ENCODE peak calls at places on chromosomes 4 and X, in six cellular contexts. M is RWPE1; K is vagina; R is CD8-positive, alpha-beta memory T cell; E is tibial nerve; U is PC-3. O is an unnamed sample.

GRCh38 chr4:122652379-122652778 is 31.5 kb upstream of the IL21 start:
- DNase-seq in R (peak), K (no peak), M (peak), E (peak), U (peak), O (no peak)

GRCh38 chr4:141746026-141746425 is 109.6 kb downstream of the IL15 start:
- DNase-seq in K (no peak), M (no peak), R (no peak), U (peak), E (no peak), O (no peak)

GRCh38 chr4:1539132-1539755 is 133.0 kb upstream of the NKX1-1 start:
- DNase-seq in M (no peak), R (no peak), K (no peak), U (no peak), E (no peak), O (no peak)

GRCh38 chr4:158327525-158327924 is 117.2 kb downstream of the TMEM144 start:
- DNase-seq in E (no peak), M (no peak), R (no peak), K (no peak), U (no peak), O (no peak)

GRCh38 chr4:98558366-98558765 is 100.0 kb downstream of the TSPAN5 start:
- DNase-seq in R (no peak), E (no peak), M (no peak), K (no peak), U (no peak), O (no peak)

GRCh38 chr4:113300384-113301011 is 251.0 kb downstream of the ANK2 start:
- DNase-seq in R (no peak), K (no peak), M (peak), U (peak), E (peak), O (no peak)

GRCh38 chr4:110854021-110854678 is 231.3 kb upstream of the PITX2 start:
- DNase-seq in E (no peak), M (peak), U (peak), K (no peak), R (no peak), O (no peak)

GRCh38 chrX:13287816-13288215 is 32.0 kb downstream of the ATXN3L start:
- DNase-seq in R (no peak), M (no peak), E (no peak), K (no peak), U (peak), O (no peak)

GRCh38 chr4:114599231-114600065 is 841 bp downstream of the UGT8 start:
- DNase-seq in E (no peak), M (peak), K (no peak), U (no peak), R (no peak), O (peak)

GRCh38 chr4:26235500-26235899 is 85.3 kb upstream of the RBPJ start:
- DNase-seq in M (peak), R (no peak), K (no peak), E (peak), U (peak), O (no peak)

GRCh38 chr4:4225915-4226605 is 669 bp downstream of the OTOP1 start:
- DNase-seq in E (no peak), K (no peak), U (no peak), M (no peak), R (no peak), O (no peak)

GRCh38 chr4:13654158-13654797 is 26.8 kb upstream of the BOD1L1 start:
- DNase-seq in M (peak), K (no peak), R (peak), E (peak), U (peak), O (peak)

GRCh38 chrX:19554786-19555185 is 39.5 kb upstream of the MAP3K15 start:
- DNase-seq in M (no peak), R (no peak), K (no peak), U (peak), E (no peak), O (no peak)

GRCh38 chr4:70613182-70613892 is 15.2 kb upstream of the ENAM start:
- DNase-seq in M (no peak), U (no peak), K (no peak), R (no peak), E (no peak), O (no peak)

GRCh38 chr4:136557396-136557795 is 974.9 kb downstream of the PCDH18 start:
- DNase-seq in U (no peak), E (no peak), K (no peak), M (no peak), R (no peak), O (no peak)

GRCh38 chr4:52017809-52018208 is 2.4 kb downstream of the LRRC66 start:
- DNase-seq in K (no peak), U (no peak), M (no peak), E (no peak), R (no peak), O (no peak)

GRCh38 chr4:26290276-26290675 is 30.5 kb upstream of the RBPJ start:
- DNase-seq in R (no peak), M (no peak), U (no peak), K (no peak), E (no peak), O (no peak)

GRCh38 chr4:26524001-26524400 is 33.7 kb upstream of the CCKAR start:
- DNase-seq in K (no peak), E (no peak), U (no peak), R (no peak), M (no peak), O (no peak)

GRCh38 chr4:73816814-73817213 is 19.7 kb upstream of the CXCL6 start:
- DNase-seq in M (peak), K (no peak), E (peak), U (peak), R (no peak), O (no peak)

GRCh38 chr4:146637853-146638800 is 566 bp upstream of the POU4F2 start:
- DNase-seq in R (no peak), M (no peak), E (no peak), U (no peak), K (no peak), O (no peak)
- H3K27ac ChIP-seq in R (no peak), M (no peak), E (no peak), U (no peak), K (no peak), O (no peak)

GRCh38 chr4:55784747-55785146 is 34.8 kb upstream of the EXOC1L start:
- DNase-seq in E (no peak), K (no peak), M (no peak), R (no peak), U (no peak), O (no peak)
- H3K27ac ChIP-seq in E (no peak), K (no peak), M (no peak), R (no peak), U (no peak), O (no peak)

GRCh38 chr4:154119317-154119716 is 330.4 kb upstream of the SFRP2 start:
- DNase-seq in E (no peak), R (no peak), K (no peak), U (no peak), M (peak), O (no peak)
- H3K27ac ChIP-seq in E (no peak), R (no peak), K (no peak), U (no peak), M (no peak), O (no peak)

GRCh38 chr4:47313396-47313795 is 150.1 kb downstream of the COMMD8 start:
- DNase-seq in U (no peak), E (no peak), R (no peak), K (no peak), M (no peak), O (no peak)
- H3K27ac ChIP-seq in U (no peak), E (no peak), R (no peak), K (no peak), M (no peak), O (no peak)

DNA sequence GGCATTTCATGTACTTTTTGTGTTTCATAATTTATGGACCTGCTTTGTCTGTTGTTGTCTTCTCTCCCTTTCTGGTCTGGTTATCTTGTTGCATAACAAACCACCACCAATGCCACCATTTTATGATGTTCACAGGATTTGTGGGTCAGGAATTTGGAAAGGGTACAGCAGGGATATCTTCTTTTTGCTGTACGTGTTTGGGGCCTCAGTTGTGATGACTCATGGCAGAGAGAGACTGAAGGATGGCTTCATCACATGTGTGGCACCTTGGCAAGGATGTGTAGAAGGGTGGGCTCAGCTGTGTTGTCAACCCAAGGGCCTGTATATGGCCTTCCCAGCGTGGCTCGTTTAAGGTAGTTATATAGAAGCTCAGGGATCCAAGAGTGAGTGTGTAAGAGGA is 35.2 kb downstream of the KDM6A start:
- DNase-seq in K (no peak), U (no peak), M (no peak), R (no peak), E (no peak), O (no peak)
- H3K27ac ChIP-seq in K (no peak), U (no peak), M (no peak), R (no peak), E (no peak), O (no peak)

GRCh38 chrX:68433155-68433980 is at the start of gene OPHN1:
- DNase-seq in K (no peak), U (peak), E (peak), R (no peak), M (peak), O (peak)
- H3K27ac ChIP-seq in K (peak), U (peak), E (peak), R (no peak), M (peak), O (peak)

GRCh38 chrX:30622361-30622760 is 30.9 kb upstream of the GK start:
- DNase-seq in U (no peak), M (no peak), K (no peak), E (no peak), R (no peak), O (no peak)

GRCh38 chrX:30626402-30626801 is 26.8 kb upstream of the GK start:
- DNase-seq in M (no peak), K (no peak), E (no peak), U (no peak), R (no peak), O (no peak)

GRCh38 chrX:30627818-30628652 is 25.2 kb upstream of the GK start:
- DNase-seq in K (no peak), E (no peak), M (no peak), R (no peak), U (no peak), O (no peak)
- H3K27ac ChIP-seq in K (no peak), E (no peak), M (no peak), R (no peak), U (no peak), O (peak)

GRCh38 chr4:17065821-17066220 is 167.4 kb upstream of the LDB2 start:
- DNase-seq in E (no peak), U (no peak), R (no peak), M (no peak), K (no peak), O (no peak)

GRCh38 chr4:17066241-17066640 is 167.8 kb upstream of the LDB2 start:
- DNase-seq in U (no peak), K (no peak), R (no peak), E (no peak), M (no peak), O (no peak)

GRCh38 chr4:17066972-17067371 is 168.5 kb upstream of the LDB2 start:
- DNase-seq in M (peak), R (no peak), K (no peak), U (peak), E (no peak), O (no peak)

GRCh38 chr4:17063870-17064269 is 165.4 kb upstream of the LDB2 start:
- DNase-seq in E (no peak), M (no peak), R (no peak), U (no peak), K (no peak), O (no peak)

DNA sequence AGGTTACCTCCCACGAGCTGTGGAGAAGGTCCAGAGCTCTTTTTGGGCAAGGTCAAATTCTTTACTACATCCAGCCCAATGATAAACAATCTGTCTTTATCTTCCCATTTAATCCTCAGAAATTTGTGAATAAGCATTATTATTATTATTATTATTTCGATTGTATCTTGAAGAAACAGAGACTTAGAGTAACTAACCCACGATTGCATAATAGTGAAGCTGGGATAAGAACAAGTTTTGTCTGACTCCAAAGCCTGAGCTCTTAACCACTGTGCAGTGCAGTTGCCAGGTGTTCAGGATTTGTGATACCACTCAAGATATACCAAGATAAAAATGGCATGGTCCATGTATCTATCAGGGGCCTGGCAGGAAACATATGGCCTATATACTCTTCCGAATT is 166.5 kb upstream of the LDB2 start:
- DNase-seq in R (no peak), E (no peak), U (no peak), M (no peak), K (no peak), O (no peak)
- H3K27ac ChIP-seq in R (no peak), E (no peak), U (no peak), M (no peak), K (no peak), O (no peak)

DNA sequence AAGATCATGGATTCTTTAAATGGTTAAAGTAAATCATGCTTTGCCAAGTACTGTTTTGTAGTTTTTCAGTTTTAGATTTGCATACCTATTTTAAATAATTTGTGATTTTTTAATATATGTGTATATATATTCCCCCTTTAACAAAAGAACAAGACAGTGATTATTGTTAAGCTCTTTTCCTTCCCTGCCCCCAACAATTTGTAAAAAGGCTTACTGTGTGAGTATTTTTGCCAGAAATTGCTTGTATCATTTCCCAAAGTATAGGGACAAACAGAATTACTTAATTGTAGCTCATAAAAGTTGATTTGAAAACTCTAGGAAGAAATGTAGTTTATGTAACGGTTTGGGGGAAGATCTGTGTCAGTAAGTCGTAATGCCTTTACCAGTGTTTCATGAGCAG is 19.0 kb downstream of the CPEB2 start:
- DNase-seq in U (no peak), R (no peak), E (no peak), K (no peak), M (no peak), O (no peak)
- H3K27ac ChIP-seq in U (no peak), R (no peak), E (peak), K (peak), M (no peak), O (peak)

O was measured in caudate nucleus.